ENCODE peak calls at places on chromosomes 5 and 9, in seven cellular contexts. Y, U, B, E, G, C and I are unnamed samples.

GRCh38 chr5:67246546-67246945 is 49.9 kb upstream of the CD180 start:
- DNase-seq in C (no peak), B (no peak), E (no peak), G (no peak), Y (no peak), U (no peak), I (no peak)

GRCh38 chr5:33470544-33470943 is 29.8 kb downstream of the TARS1 start:
- DNase-seq in C (no peak), B (no peak), Y (peak; percentile 14), U (peak; percentile 15), G (no peak), E (peak; percentile 60), I (peak; percentile 63)

GRCh38 chr5:53568868-53569267 is 8.4 kb downstream of the NDUFS4 start:
- DNase-seq in B (no peak), G (no peak), Y (no peak), E (peak; percentile 23), C (no peak), U (no peak), I (no peak)

GRCh38 chr5:93805616-93806393 is 64.4 kb upstream of the POU5F2 start:
- DNase-seq in G (no peak), C (no peak), B (no peak), Y (no peak), E (peak; percentile 28), U (no peak), I (no peak)

GRCh38 chr9:136207616-136208015 is 2.7 kb upstream of the LHX3 start:
- DNase-seq in E (no peak), G (no peak), B (no peak), C (no peak), Y (no peak), U (no peak), I (no peak)

GRCh38 chr9:131330814-131331600 is 41.5 kb downstream of the PLPP7 start:
- DNase-seq in B (no peak), C (no peak), Y (peak; percentile 98), G (no peak), E (no peak), U (no peak), I (peak; percentile 98)

GRCh38 chr5:146284016-146284415 is 54.6 kb upstream of the POU4F3 start:
- DNase-seq in E (peak; percentile 20), U (no peak), G (no peak), B (no peak), C (no peak), Y (no peak), I (no peak)

GRCh38 chr5:71932649-71933338 is 174.5 kb upstream of the MAP1B start:
- DNase-seq in Y (peak; percentile 78), E (peak; percentile 67), C (no peak), U (peak; percentile 84), B (no peak), G (no peak), I (peak; percentile 81)

GRCh38 chr9:129175515-129175824 is 2.6 kb downstream of the IER5L start:
- DNase-seq in E (no peak), C (no peak), G (no peak), Y (no peak), U (no peak), B (no peak), I (no peak)

GRCh38 chr5:17146280-17146841 is 71.1 kb upstream of the BASP1 start:
- DNase-seq in U (no peak), G (no peak), C (no peak), Y (no peak), B (no peak), E (no peak), I (no peak)

GRCh38 chr9:85269811-85270210 is 471.9 kb downstream of the AGTPBP1 start:
- DNase-seq in B (no peak), C (no peak), Y (no peak), G (no peak), E (no peak), U (no peak), I (no peak)

GRCh38 chr5:50441479-50441815 is 359 bp upstream of the EMB start:
- DNase-seq in E (no peak), B (no peak), G (no peak), U (no peak), C (no peak), Y (peak; percentile 3), I (no peak)

GRCh38 chr5:146205499-146206202 is 2.2 kb downstream of the RBM27 start:
- DNase-seq in E (no peak), B (no peak), G (no peak), Y (no peak), C (no peak), U (no peak), I (no peak)

GRCh38 chr5:113760486-113760885 is 247.0 kb downstream of the YTHDC2 start:
- DNase-seq in B (no peak), U (no peak), C (no peak), G (no peak), Y (peak; percentile 19), E (no peak), I (no peak)

GRCh38 chr9:7407246-7407645 is 392.3 kb downstream of the DMAC1 start:
- DNase-seq in G (no peak), B (no peak), C (no peak), E (no peak), Y (no peak), U (no peak), I (no peak)

GRCh38 chr5:127757576-127757975 is 54.4 kb downstream of the CCDC192 start:
- DNase-seq in Y (peak; percentile 44), B (no peak), G (no peak), E (peak; percentile 65), C (no peak), U (peak; percentile 35), I (peak; percentile 59)

GRCh38 chr5:3199941-3200340 is 395.7 kb upstream of the IRX1 start:
- DNase-seq in Y (no peak), U (no peak), E (no peak), B (no peak), G (no peak), C (no peak), I (peak; percentile 66)

GRCh38 chr5:78521455-78521854 is 127.1 kb downstream of the LHFPL2 start:
- DNase-seq in B (no peak), Y (no peak), E (no peak), U (no peak), G (no peak), C (no peak), I (no peak)

GRCh38 chr9:129591916-129592315 is 29.0 kb downstream of the C9orf50 start:
- DNase-seq in C (no peak), G (no peak), U (no peak), Y (no peak), B (no peak), E (no peak), I (no peak)